ENCODE peak calls at places on chromosomes 12 and 14, in seven cellular contexts. Z is IMR-90, V is suprapubic skin, H is stomach, S is WERI-Rb-1, N is BE2C, E is esophagus muscularis mucosa. K is an unnamed sample. For H3K9me3 and H3K36me3, the result is how much of the 10 kb centered on the place peaks cover.

GRCh38 chr12:107891967-107892366 is 117.5 kb downstream of the ASCL4 start:
- DNase-seq in S (peak), H (no peak), V (no peak), E (no peak), N (no peak), Z (peak), K (peak)

GRCh38 chr14:32648434-32648833 is 290.2 kb upstream of the NPAS3 start:
- DNase-seq in Z (peak), E (no peak), V (no peak), S (no peak), H (no peak), N (no peak), K (no peak)

GRCh38 chr14:57875985-57876384 is 10.1 kb upstream of the SLC35F4 start:
- DNase-seq in Z (no peak), N (no peak), V (no peak), E (no peak), S (no peak), H (no peak), K (no peak)

GRCh38 chr12:15856097-15856982 is 25.8 kb upstream of the STRAP start:
- DNase-seq in Z (peak), E (no peak), N (peak), V (no peak), S (peak), H (peak), K (peak)

GRCh38 chr14:104086661-104087461 is 1.4 kb downstream of the ASPG start:
- DNase-seq in V (peak), N (peak), Z (no peak), H (peak), E (no peak), S (no peak), K (peak)

GRCh38 chr14:104708606-104709268 is 15.3 kb upstream of the ADSS1 start:
- DNase-seq in E (no peak), S (peak), V (no peak), H (peak), Z (peak), N (peak), K (peak)

GRCh38 chr12:6606331-6607131 is 648 bp downstream of the CHD4 start:
- DNase-seq in H (peak), N (peak), E (no peak), V (peak), S (peak), Z (peak), K (peak)

GRCh38 chr14:100471451-100472093 is 115.6 kb downstream of the BEGAIN start:
- DNase-seq in V (no peak), S (peak), E (no peak), Z (no peak), H (no peak), N (peak), K (no peak)

GRCh38 chr12:62720661-62721330 is 214.2 kb downstream of the PPM1H start:
- DNase-seq in S (peak), E (no peak), Z (peak), H (no peak), V (no peak), N (no peak), K (no peak)

GRCh38 chr12:117968084-117968789 is 553 bp downstream of the KSR2 start:
- DNase-seq in V (no peak), H (no peak), Z (no peak), S (no peak), N (no peak), E (no peak), K (peak)

GRCh38 chr12:24562761-24563392 is 386.0 kb downstream of the BCAT1 start:
- DNase-seq in V (peak), H (no peak), E (no peak), Z (peak), N (peak), S (peak), K (peak)

GRCh38 chr14:68628605-68629310 is 164.1 kb downstream of the ZFP36L1 start:
- DNase-seq in S (no peak), E (peak), N (no peak), V (peak), H (peak), Z (no peak), K (peak)

GRCh38 chr12:7716391-7716790 is 5.2 kb downstream of the DPPA3 start:
- DNase-seq in E (no peak), Z (no peak), S (no peak), H (no peak), N (no peak), V (no peak), K (no peak)

GRCh38 chr12:69123909-69124638 is 115.3 kb upstream of the CPSF6 start:
- DNase-seq in S (no peak), H (no peak), N (no peak), Z (no peak), E (peak), V (no peak), K (no peak)

GRCh38 chr12:16605666-16606116 is 271 bp downstream of the LMO3 start:
- DNase-seq in Z (peak), V (peak), E (no peak), H (no peak), N (no peak), S (peak), K (peak)

GRCh38 chr12:81610955-81611889 is 147.9 kb downstream of the PPFIA2 start:
- DNase-seq in H (no peak), V (no peak), E (no peak), S (peak), N (peak), Z (peak), K (peak)

GRCh38 chr14:84144166-84144565 is 1385.8 kb upstream of the FLRT2 start:
- DNase-seq in Z (peak), E (no peak), N (no peak), V (no peak), H (no peak), S (no peak), K (no peak)

GRCh38 chr14:87457727-87458126 is 535.3 kb downstream of the GALC start:
- DNase-seq in V (no peak), S (no peak), Z (no peak), E (no peak), H (no peak), N (no peak), K (no peak)

GRCh38 chr14:89451229-89451628 is 34.2 kb upstream of the FOXN3 start:
- DNase-seq in H (no peak), Z (no peak), N (no peak), S (no peak), V (no peak), E (no peak), K (no peak)

GRCh38 chr12:124236651-124237050 is 58.2 kb upstream of the RFLNA start:
- DNase-seq in S (no peak), V (no peak), E (no peak), N (no peak), H (no peak), Z (peak), K (no peak)

GRCh38 chr14:64035143-64035542 is 182.3 kb downstream of the SYNE2 start:
- DNase-seq in S (no peak), Z (peak), H (no peak), N (no peak), E (no peak), V (no peak), K (no peak)

GRCh38 chr14:65015391-65015790 is 28.7 kb downstream of the FNTB start:
- DNase-seq in Z (no peak), V (no peak), S (no peak), N (no peak), E (no peak), H (no peak), K (no peak)

GRCh38 chr12:105588126-105588525 is 257.6 kb downstream of the C12orf75 start:
- DNase-seq in H (no peak), V (no peak), Z (no peak), S (no peak), N (no peak), E (no peak), K (no peak)

GRCh38 chr12:127277882-127278281 is 989.1 kb upstream of the TMEM132C start:
- DNase-seq in H (no peak), V (no peak), S (no peak), Z (no peak), N (no peak), E (no peak), K (no peak)

GRCh38 chr14:84390010-84390409 is 1139.9 kb upstream of the FLRT2 start:
- DNase-seq in Z (peak), N (no peak), S (no peak), H (no peak), V (no peak), E (no peak), K (no peak)

GRCh38 chr12:3417937-3418336 is 73.1 kb upstream of the PRMT8 start:
- DNase-seq in N (no peak), E (no peak), V (no peak), H (no peak), Z (no peak), S (no peak), K (no peak)

GRCh38 chr12:91347686-91348085 is 165.1 kb upstream of the DCN start:
- DNase-seq in E (no peak), H (no peak), V (no peak), N (no peak), S (no peak), Z (no peak), K (no peak)

GRCh38 chr14:24307575-24308341 is at the start of gene CIDEB:
- DNase-seq in E (no peak), N (peak), H (peak), S (peak), V (no peak), Z (peak), K (peak)

GRCh38 chr14:33959692-33960151 is 8.8 kb upstream of the EGLN3 start:
- DNase-seq in V (no peak), H (no peak), Z (no peak), E (peak), N (peak), S (no peak), K (peak)

GRCh38 chr12:116123511-116124258 is 153.8 kb downstream of the MED13L start:
- DNase-seq in H (no peak), E (no peak), S (peak), Z (peak), V (no peak), N (peak), K (peak)

GRCh38 chr12:70964867-70965469 is 44.4 kb upstream of the PTPRR start:
- DNase-seq in N (peak), V (no peak), Z (no peak), H (no peak), E (no peak), S (no peak), K (peak)

GRCh38 chr12:72141381-72141780 is 130.8 kb upstream of the TRHDE start:
- DNase-seq in S (no peak), Z (peak), E (no peak), N (no peak), V (no peak), H (no peak), K (no peak)

GRCh38 chr12:108400060-108400459 is 60.9 kb upstream of the CMKLR1 start:
- DNase-seq in Z (no peak), H (no peak), E (no peak), V (no peak), S (no peak), N (no peak), K (peak)

GRCh38 chr14:92679246-92679645 is 69.2 kb downstream of the LGMN start:
- DNase-seq in E (no peak), Z (no peak), V (no peak), S (no peak), H (no peak), N (no peak), K (no peak)

GRCh38 chr14:54901380-54902142 is 1.1 kb downstream of the GCH1 start:
- DNase-seq in N (no peak), S (no peak), H (no peak), Z (no peak), V (no peak), E (no peak), K (no peak)

GRCh38 chr12:107437954-107438353 is 247.6 kb upstream of the PWP1 start:
- DNase-seq in N (no peak), V (no peak), S (no peak), H (no peak), E (no peak), Z (no peak), K (no peak)

GRCh38 chr12:62192486-62193250 is 67.5 kb upstream of the USP15 start:
- DNase-seq in N (peak), V (peak), E (no peak), Z (peak), S (peak), H (peak), K (peak)

GRCh38 chr14:70701610-70702009 is 59.9 kb downstream of the TTC9 start:
- DNase-seq in E (no peak), H (no peak), S (no peak), V (no peak), N (no peak), Z (no peak), K (no peak)

GRCh38 chr12:92702754-92703679 is at the start of gene PLEKHG7:
- DNase-seq in N (no peak), V (no peak), Z (no peak), H (peak), E (no peak), S (no peak), K (no peak)

GRCh38 chr12:38113991-38114390 is 202.6 kb upstream of the ALG10B start:
- DNase-seq in H (no peak), S (no peak), Z (no peak), V (no peak), E (no peak), N (no peak), K (no peak)

DNA sequence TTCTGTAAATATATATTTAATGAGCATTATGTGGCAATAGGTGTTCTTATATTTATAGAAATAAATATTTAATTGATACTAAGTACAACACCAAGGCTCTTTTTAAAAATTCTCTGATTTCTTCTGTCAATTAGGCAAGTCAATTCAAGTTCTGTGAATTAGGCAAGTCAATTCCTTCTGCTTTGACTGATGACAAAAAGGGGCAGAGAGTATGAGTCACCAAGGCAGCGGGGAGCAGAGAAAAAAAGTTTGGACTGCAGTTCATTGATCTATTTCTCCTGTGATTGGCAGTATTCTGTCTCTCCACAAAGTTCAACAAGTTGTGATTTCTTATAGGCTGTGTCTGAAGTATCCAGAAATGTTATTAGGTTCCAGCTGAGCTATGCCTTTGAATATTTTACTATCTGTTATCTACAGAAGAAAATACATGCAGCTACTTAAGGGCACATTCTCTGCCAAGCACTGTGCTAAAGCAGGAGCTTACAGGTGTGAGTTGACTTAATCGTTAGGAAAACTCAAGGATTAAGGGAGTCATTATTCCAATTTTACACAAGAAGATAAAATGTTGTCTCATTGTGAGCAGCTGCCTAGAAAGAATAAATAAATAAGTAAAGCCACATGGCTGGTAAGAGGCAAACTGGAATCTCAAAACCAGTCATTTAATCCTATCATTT is 206.4 kb upstream of the ALG10B start:
- DNase-seq in V (no peak), Z (no peak), E (no peak), S (no peak), N (no peak), H (no peak), K (no peak)
- H3K9me3 ChIP-seq in V (under half), Z (under half), E (under half), S (under half), N (under half), H (under half), K (half or more)

DNA sequence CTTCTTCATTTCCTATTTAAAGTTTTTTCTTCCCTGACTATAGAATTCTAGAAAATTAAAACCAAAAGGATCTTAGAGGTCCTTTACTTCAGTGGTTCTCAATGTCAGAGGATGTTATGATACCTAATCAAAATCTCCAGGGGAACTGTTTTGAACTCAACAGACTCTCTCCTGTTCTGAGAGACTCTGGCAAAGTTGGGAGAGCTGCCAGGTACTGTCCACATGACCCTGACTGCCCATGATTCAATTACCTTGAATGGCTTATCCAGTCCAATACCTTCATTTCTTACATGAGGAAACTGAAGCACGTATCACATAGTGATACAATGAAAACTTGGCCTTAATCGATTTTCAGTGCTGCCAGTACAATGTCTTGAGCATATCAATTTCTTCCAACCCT is 16.6 kb downstream of the ALKBH1 start:
- DNase-seq in Z (no peak), V (no peak), N (peak), S (no peak), E (no peak), H (peak), K (no peak)
- H3K36me3 ChIP-seq in Z (under half), V (half or more), N (under half), S (under half), E (half or more), H (half or more), K (half or more)

GRCh38 chr14:99029916-99030305 is 242.1 kb downstream of the BCL11B start:
- DNase-seq in E (no peak), Z (no peak), S (no peak), H (no peak), V (peak), N (no peak), K (peak)
- H3K9me3 ChIP-seq in E (under half), Z (under half), S (under half), H (under half), V (under half), N (under half), K (under half)

DNA sequence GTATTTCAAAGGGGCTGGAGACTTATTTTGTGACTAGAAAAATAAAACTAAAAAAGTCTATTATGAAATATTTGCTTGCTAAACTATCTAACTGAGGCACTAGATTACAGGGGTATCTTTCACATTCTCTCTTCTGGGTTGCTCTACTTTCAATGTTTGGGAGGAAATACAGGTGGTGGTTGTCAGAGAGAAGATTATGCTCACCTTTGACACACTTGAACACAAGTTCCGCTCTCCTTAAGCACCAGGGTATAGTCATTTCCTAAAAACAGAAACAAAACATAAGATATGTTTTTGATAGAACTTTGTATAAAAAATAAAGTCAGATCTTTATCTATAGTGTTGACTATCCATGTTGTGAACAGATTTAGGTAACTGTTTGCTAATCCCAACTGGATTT is 45.4 kb upstream of the FGF6 start:
- DNase-seq in H (no peak), N (no peak), Z (no peak), S (no peak), V (no peak), E (no peak), K (no peak)
- H3K36me3 ChIP-seq in H (half or more), N (under half), Z (under half), S (under half), V (under half), E (under half), K (under half)

DNA sequence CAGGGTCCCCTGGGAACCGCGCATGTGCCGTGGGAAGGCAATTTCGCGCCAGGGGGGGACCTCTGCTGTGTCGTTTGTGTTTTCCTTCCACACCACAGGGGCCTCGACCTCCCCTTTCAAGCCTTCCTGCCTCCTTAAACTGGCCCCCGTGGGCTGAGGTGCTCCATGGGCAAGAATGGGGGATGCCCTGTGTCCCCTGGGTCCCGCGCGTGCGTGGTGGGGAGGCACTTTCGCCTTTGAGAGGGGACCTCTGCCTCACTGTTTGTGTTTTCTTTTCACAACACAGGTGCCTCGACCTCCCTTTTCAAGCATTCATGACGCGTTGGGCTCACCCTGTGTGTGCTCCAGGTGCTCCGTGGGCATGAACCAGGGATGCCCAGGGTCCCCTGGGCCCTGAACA is 348.8 kb downstream of the ALG10 start:
- DNase-seq in Z (no peak), E (no peak), V (no peak), N (no peak), S (no peak), H (no peak), K (no peak)
- H3K9me3 ChIP-seq in Z (under half), E (under half), V (half or more), N (under half), S (under half), H (half or more), K (under half)

DNA sequence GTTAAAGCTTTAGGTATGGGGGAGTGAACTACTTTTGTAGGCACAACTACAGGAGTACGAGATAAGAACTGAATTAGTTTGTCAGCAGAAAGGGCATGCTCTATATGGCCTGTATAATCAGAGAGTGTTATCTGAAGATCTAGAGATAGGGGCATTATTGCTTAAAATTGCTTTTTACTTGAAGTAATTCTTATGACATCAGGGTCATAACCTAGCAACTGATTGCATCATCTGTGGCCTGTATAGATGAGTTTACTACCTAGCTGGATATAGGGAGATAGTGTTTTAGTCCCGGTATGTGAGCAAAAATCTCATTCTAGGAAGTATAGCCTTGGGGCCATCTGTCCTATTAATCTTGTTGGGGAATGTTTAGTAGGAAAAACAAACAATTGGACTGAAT is 142.7 kb downstream of the TMEM117 start:
- DNase-seq in N (no peak), S (no peak), V (no peak), H (no peak), E (no peak), Z (no peak), K (no peak)
- H3K36me3 ChIP-seq in N (under half), S (under half), V (under half), H (under half), E (under half), Z (under half), K (under half)

K was measured in endodermal cell.